ENCODE peak calls at places on chromosome 3, in seven cellular contexts. S, N, L, R, K, T and F are unnamed samples.

GRCh38 chr3:171255236-171255806 is 204.9 kb downstream of the TNIK start:
- DNase-seq in S (no peak), N (peak; percentile 81), L (no peak), R (no peak), K (no peak), T (no peak), F (no peak)

GRCh38 chr3:102258666-102259227 is 176.1 kb upstream of the ZPLD1 start:
- DNase-seq in S (no peak), N (no peak), L (no peak), R (no peak), K (no peak), T (no peak), F (no peak)

GRCh38 chr3:33932010-33932764 is 133.8 kb downstream of the PDCD6IP start:
- DNase-seq in S (no peak), N (no peak), L (no peak), R (no peak), K (no peak), T (no peak), F (no peak)

GRCh38 chr3:138470687-138471086 is 36.3 kb downstream of the ESYT3 start:
- DNase-seq in S (no peak), N (no peak), L (no peak), R (no peak), K (peak; percentile 72), T (no peak), F (no peak)

GRCh38 chr3:185362850-185363661 is at the start of gene MAP3K13:
- DNase-seq in S (no peak), N (peak; percentile 82), L (peak; percentile 86), R (peak; percentile 85), K (peak; percentile 88), T (peak; percentile 82), F (peak; percentile 92)

GRCh38 chr3:13700889-13701288 is 152.0 kb downstream of the FBLN2 start:
- DNase-seq in S (no peak), N (no peak), L (peak; percentile 14), R (no peak), K (no peak), T (no peak), F (no peak)

GRCh38 chr3:129985113-129985512 is 10.6 kb downstream of the TRH start:
- DNase-seq in S (no peak), N (no peak), L (no peak), R (no peak), K (no peak), T (no peak), F (no peak)

GRCh38 chr3:127238602-127239001 is 45.7 kb downstream of the PRR23E start:
- DNase-seq in S (no peak), N (no peak), L (no peak), R (no peak), K (no peak), T (no peak), F (no peak)

GRCh38 chr3:21195203-21195602 is 555.8 kb downstream of the ZNF385D start:
- DNase-seq in S (no peak), N (no peak), L (no peak), R (no peak), K (no peak), T (no peak), F (no peak)

DNA sequence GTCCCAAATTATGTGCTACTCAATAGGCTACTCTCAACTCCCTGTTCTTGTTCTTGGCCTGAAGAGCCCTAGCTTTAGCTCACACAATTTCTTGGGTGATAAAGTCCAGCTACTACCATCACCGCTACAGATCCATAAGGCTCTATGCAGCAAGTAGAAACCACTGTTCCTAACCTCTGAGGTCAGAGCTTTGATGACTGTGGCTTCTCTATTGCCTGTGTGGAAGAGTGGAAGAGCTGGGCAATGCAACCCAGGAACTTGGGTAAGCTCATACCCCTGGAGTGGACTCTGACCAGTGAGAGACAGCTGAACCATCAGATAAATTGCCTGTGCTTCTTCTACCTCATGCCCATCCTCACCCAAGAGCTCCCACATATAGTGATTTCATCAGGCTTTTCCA is 172.4 kb upstream of the MBNL1 start:
- DNase-seq in S (no peak), N (no peak), L (no peak), R (no peak), K (no peak), T (no peak), F (no peak)
- H3K4me3 ChIP-seq in S (no peak overlapping the region), N (no peak overlapping the region), L (no peak overlapping the region), R (no peak overlapping the region), K (no peak overlapping the region), T (no peak overlapping the region), F (no peak overlapping the region)

GRCh38 chr3:114011059-114011797 is 45.1 kb downstream of the CCDC191 start:
- DNase-seq in S (no peak), N (peak; percentile 62), L (no peak), R (no peak), K (no peak), T (no peak), F (no peak)

DNA sequence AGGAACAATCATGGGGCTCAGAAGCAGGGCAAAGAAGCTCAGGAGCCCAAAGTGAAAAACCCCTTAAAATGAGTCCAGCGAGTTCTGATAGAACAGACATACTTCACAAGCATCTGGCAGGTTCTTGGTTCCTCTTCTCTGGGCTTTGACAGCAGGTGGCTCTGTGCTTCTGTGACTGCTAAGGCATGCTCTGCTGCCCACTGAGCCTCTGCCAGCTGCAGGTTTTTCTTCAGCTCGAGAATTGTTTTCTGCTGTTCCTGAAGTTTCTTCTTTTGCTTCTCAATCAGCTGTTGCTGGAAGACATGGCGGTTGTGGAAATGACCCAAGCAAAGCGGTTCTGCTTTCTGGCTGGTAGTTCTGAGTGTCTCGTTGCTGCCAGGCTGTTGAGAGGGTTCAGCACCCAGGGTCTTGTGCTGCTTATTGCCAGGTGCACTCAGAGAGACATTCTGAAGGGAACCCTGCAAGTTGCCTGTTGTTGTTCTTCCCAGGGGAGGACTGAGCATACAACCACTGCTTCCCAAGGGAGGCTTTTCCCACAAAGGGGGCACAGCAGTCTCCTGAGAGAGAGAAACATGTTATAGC is 50.8 kb downstream of the CCDC191 start:
- DNase-seq in S (no peak), N (peak; percentile 97), L (no peak), R (no peak), K (no peak), T (no peak), F (no peak)
- TF ChIP-seq CTCF in S (no peak), N (peak; percentile 67), L (no peak), R (no peak), K (no peak), T (no peak), F (no peak)

GRCh38 chr3:43526956-43527355 is 94.9 kb downstream of the ANO10 start:
- DNase-seq in S (no peak), N (no peak), L (no peak), R (no peak), K (no peak), T (no peak), F (no peak)
- H3K4me3 ChIP-seq in S (no peak overlapping the region), N (no peak overlapping the region), L (no peak overlapping the region), R (no peak overlapping the region), K (no peak overlapping the region), T (no peak overlapping the region), F (no peak overlapping the region)

DNA sequence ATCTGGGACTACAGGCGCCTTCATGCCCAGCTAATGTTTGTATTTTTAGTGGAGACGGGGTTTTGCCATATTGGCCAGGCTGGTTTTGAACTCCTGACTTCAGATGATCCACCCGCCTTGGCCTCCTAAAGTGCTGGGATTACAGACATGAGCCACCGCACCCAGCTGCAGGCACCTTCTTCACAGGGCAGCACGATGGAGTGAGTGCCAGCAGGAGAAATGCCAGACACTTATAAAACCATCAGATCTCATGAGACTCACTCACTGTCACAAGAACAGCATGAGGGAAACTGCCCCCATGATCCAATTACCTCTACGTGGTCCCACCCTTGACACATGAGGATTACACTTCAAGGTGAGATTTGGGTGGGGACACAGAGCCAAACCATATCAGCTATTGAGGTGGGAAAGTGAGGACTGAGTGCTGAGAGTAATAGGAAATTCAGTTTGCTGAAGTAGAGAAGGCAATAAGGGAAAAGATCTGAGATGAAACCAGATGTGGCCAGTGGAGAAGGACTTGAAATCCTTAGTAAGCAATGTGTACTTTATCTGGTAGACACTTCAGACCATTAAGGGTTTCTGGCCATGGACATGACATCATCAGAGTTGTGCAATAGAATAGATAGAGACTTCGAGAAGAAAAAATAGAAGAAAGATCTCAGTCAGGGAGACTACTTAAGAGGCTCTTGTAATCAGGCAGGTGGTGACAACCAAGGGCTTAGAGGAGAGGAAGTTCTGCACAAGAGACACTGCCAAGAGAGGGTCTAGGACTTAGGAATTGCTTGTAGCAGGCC is 18.1 kb upstream of the ATP13A5 start:
- DNase-seq in S (no peak), N (no peak), L (no peak), R (no peak), K (no peak), T (no peak), F (no peak)
- TF ChIP-seq CTCF in S (no peak), N (no peak), L (no peak), R (no peak), K (no peak), T (no peak), F (no peak)